ENCODE peak calls at places on chromosomes 16 and 17, in four cellular contexts. V, U, I and J are unnamed samples.

GRCh38 chr17:18185391-18185790 is 1.8 kb downstream of the ALKBH5 start:
- DNase-seq in V (peak; percentile 49), U (no peak), I (no peak), J (no peak)

GRCh38 chr16:9901-10665 is 43.3 kb downstream of the POLR3K start:
- DNase-seq in V (no peak), U (no peak), I (no peak), J (no peak)

GRCh38 chr16:56848955-56849689 is 15.9 kb upstream of the SLC12A3 start:
- DNase-seq in V (peak; percentile 82), U (no peak), I (no peak), J (no peak)

GRCh38 chr16:68234188-68235104 is 1.5 kb downstream of the ESRP2 start:
- DNase-seq in V (no peak), U (no peak), I (peak; percentile 95), J (no peak)

GRCh38 chr17:50047488-50048126 is 8.3 kb upstream of the ITGA3 start:
- DNase-seq in V (peak; percentile 65), U (no peak), I (no peak), J (no peak)

GRCh38 chr17:65066858-65067257 is 10.3 kb upstream of the GNA13 start:
- DNase-seq in V (no peak), U (no peak), I (no peak), J (no peak)

GRCh38 chr16:86865866-86866675 is 287.7 kb downstream of the FOXL1 start:
- DNase-seq in V (no peak), U (no peak), I (no peak), J (no peak)

GRCh38 chr16:56617212-56618085 is 8.1 kb upstream of the MT1E start:
- DNase-seq in V (peak; percentile 86), U (peak; percentile 45), I (no peak), J (peak; percentile 64)

GRCh38 chr17:7951143-7951792 is 19.3 kb downstream of the CNTROB start:
- DNase-seq in V (no peak), U (no peak), I (no peak), J (peak; percentile 13)

GRCh38 chr16:81730090-81731051 is 48.7 kb upstream of the PLCG2 start:
- DNase-seq in V (peak; percentile 92), U (peak; percentile 52), I (peak; percentile 79), J (peak; percentile 31)

GRCh38 chr17:78803161-78803845 is 21.2 kb upstream of the CYTH1 start:
- DNase-seq in V (no peak), U (no peak), I (no peak), J (peak; percentile 50)

GRCh38 chr16:16861546-16861945 is 482.6 kb downstream of the NPIPA7 start:
- DNase-seq in V (peak; percentile 80), U (peak; percentile 38), I (peak; percentile 20), J (peak; percentile 63)

GRCh38 chr17:68972119-68972704 is 17.0 kb upstream of the ABCA8 start:
- DNase-seq in V (peak; percentile 54), U (no peak), I (no peak), J (no peak)

GRCh38 chr17:76075364-76076099 is 951 bp downstream of the GALR2 start:
- DNase-seq in V (no peak), U (peak; percentile 24), I (no peak), J (no peak)

GRCh38 chr17:45223541-45224528 is 2.1 kb downstream of the FMNL1 start:
- DNase-seq in V (no peak), U (peak; percentile 26), I (no peak), J (peak; percentile 32)

GRCh38 chr16:77322757-77323156 is 112.1 kb downstream of the ADAMTS18 start:
- DNase-seq in V (no peak), U (no peak), I (peak; percentile 11), J (no peak)

GRCh38 chr16:60605176-60605575 is 1431.1 kb downstream of the CDH8 start:
- DNase-seq in V (no peak), U (no peak), I (no peak), J (no peak)

GRCh38 chr17:2181206-2181983 is 122.2 kb downstream of the SMG6 start:
- DNase-seq in V (peak; percentile 83), U (no peak), I (peak; percentile 69), J (no peak)

GRCh38 chr17:82977586-82977985 is 101.8 kb upstream of the METRNL start:
- DNase-seq in V (no peak), U (no peak), I (no peak), J (no peak)

GRCh38 chr17:72166040-72166439 is 45.2 kb downstream of the SOX9 start:
- DNase-seq in V (no peak), U (no peak), I (no peak), J (no peak)

GRCh38 chr16:87661561-87661960 is 59.3 kb downstream of the JPH3 start:
- DNase-seq in V (peak; percentile 85), U (peak; percentile 18), I (no peak), J (no peak)